ENCODE peak calls at places on chromosomes 11 and 22, in eight cellular contexts. One of them, this sample, is unnamed.

GRCh38 chr11:63635762-63636465 is 21.7 kb upstream of the PLAAT3 start:
- DNase-seq in pancreas: peak; percentile 64
- DNase-seq in transverse colon: peak; percentile 64
- DNase-seq in fibroblast of lung: peak; percentile 71
- DNase-seq in stomach: peak; percentile 63
- DNase-seq in cardiac muscle cell: peak; percentile 80
- DNase-seq in suprapubic skin: no peak
- DNase-seq in tibial artery: no peak
- DNase-seq in this sample: peak; percentile 57

GRCh38 chr11:78731008-78731407 is 156.3 kb upstream of the NARS2 start:
- DNase-seq in suprapubic skin: no peak
- DNase-seq in stomach: no peak
- DNase-seq in pancreas: no peak
- DNase-seq in cardiac muscle cell: peak; percentile 55
- DNase-seq in transverse colon: peak; percentile 12
- DNase-seq in tibial artery: no peak
- DNase-seq in fibroblast of lung: peak; percentile 36
- DNase-seq in this sample: no peak

GRCh38 chr22:19059481-19060278 is 62.5 kb downstream of the DGCR2 start:
- DNase-seq in suprapubic skin: peak; percentile 44
- DNase-seq in cardiac muscle cell: no peak
- DNase-seq in transverse colon: no peak
- DNase-seq in fibroblast of lung: no peak
- DNase-seq in tibial artery: no peak
- DNase-seq in pancreas: no peak
- DNase-seq in stomach: peak; percentile 41
- DNase-seq in this sample: no peak

GRCh38 chr11:129881570-129882170 is 13.7 kb downstream of the NFRKB start:
- DNase-seq in stomach: peak; percentile 53
- DNase-seq in cardiac muscle cell: peak; percentile 40
- DNase-seq in suprapubic skin: no peak
- DNase-seq in pancreas: no peak
- DNase-seq in tibial artery: no peak
- DNase-seq in fibroblast of lung: peak; percentile 17
- DNase-seq in transverse colon: no peak
- DNase-seq in this sample: peak; percentile 55

GRCh38 chr22:37726240-37726887 is 29.5 kb downstream of the TRIOBP start:
- DNase-seq in stomach: no peak
- DNase-seq in cardiac muscle cell: peak; percentile 54
- DNase-seq in fibroblast of lung: peak; percentile 56
- DNase-seq in pancreas: no peak
- DNase-seq in tibial artery: no peak
- DNase-seq in suprapubic skin: no peak
- DNase-seq in transverse colon: no peak
- DNase-seq in this sample: no peak

GRCh38 chr11:36333897-36334296 is 37.8 kb downstream of the PRR5L start:
- DNase-seq in fibroblast of lung: peak; percentile 65
- DNase-seq in pancreas: no peak
- DNase-seq in cardiac muscle cell: peak; percentile 62
- DNase-seq in transverse colon: no peak
- DNase-seq in stomach: no peak
- DNase-seq in suprapubic skin: no peak
- DNase-seq in tibial artery: no peak
- DNase-seq in this sample: no peak

GRCh38 chr11:66720223-66720898 is 8.7 kb downstream of the SPTBN2 start:
- DNase-seq in stomach: peak; percentile 52
- DNase-seq in fibroblast of lung: peak; percentile 18
- DNase-seq in cardiac muscle cell: peak; percentile 15
- DNase-seq in tibial artery: no peak
- DNase-seq in transverse colon: peak; percentile 51
- DNase-seq in pancreas: peak; percentile 83
- DNase-seq in suprapubic skin: no peak
- DNase-seq in this sample: peak; percentile 48

GRCh38 chr11:67345949-67346819 is 7.2 kb downstream of the POLD4 start:
- DNase-seq in tibial artery: peak; percentile 51
- DNase-seq in transverse colon: peak; percentile 66
- DNase-seq in stomach: peak; percentile 68
- DNase-seq in pancreas: no peak
- DNase-seq in cardiac muscle cell: peak; percentile 71
- DNase-seq in fibroblast of lung: peak; percentile 66
- DNase-seq in suprapubic skin: no peak
- DNase-seq in this sample: no peak

GRCh38 chr11:134578807-134579708 is 167.0 kb upstream of the B3GAT1 start:
- DNase-seq in transverse colon: peak; percentile 35
- DNase-seq in tibial artery: no peak
- DNase-seq in stomach: no peak
- DNase-seq in fibroblast of lung: no peak
- DNase-seq in pancreas: peak; percentile 29
- DNase-seq in suprapubic skin: no peak
- DNase-seq in cardiac muscle cell: no peak
- DNase-seq in this sample: peak; percentile 52

GRCh38 chr11:12634329-12634728 is 39.9 kb upstream of the TEAD1 start:
- DNase-seq in cardiac muscle cell: no peak
- DNase-seq in tibial artery: no peak
- DNase-seq in transverse colon: no peak
- DNase-seq in fibroblast of lung: no peak
- DNase-seq in pancreas: no peak
- DNase-seq in stomach: no peak
- DNase-seq in suprapubic skin: no peak
- DNase-seq in this sample: no peak

GRCh38 chr11:104594228-104594958 is 303.9 kb downstream of the CASP12 start:
- DNase-seq in cardiac muscle cell: no peak
- DNase-seq in tibial artery: no peak
- DNase-seq in transverse colon: no peak
- DNase-seq in suprapubic skin: no peak
- DNase-seq in stomach: no peak
- DNase-seq in pancreas: no peak
- DNase-seq in fibroblast of lung: no peak
- DNase-seq in this sample: no peak

DNA sequence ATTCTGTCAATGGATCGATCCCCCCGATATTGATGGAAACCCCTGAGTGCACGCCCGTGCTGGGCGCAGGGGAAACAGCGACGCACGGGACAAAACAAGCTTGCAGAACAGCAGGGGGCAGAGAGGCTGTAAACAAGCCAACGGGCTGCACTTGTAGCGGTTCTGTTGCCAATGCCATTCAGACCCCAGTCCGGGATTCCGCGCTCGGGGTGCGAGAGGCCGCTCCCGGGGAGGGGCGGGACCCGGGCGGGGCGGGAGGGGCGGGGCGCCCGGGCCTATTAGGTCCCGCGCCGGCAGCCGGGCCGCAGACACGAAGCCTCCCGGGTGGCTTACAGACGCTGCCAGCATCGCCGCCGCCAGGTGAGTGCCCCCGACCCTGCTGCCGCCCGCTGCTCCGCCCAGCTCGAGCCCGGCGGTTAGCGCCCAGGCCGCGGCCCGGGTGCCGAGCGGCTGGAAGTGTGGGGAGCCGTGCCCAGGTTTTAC is at the start of gene BIK:
- DNase-seq in tibial artery: no peak
- DNase-seq in cardiac muscle cell: peak; percentile 35
- DNase-seq in transverse colon: peak; percentile 75
- DNase-seq in suprapubic skin: peak; percentile 70
- DNase-seq in fibroblast of lung: peak; percentile 27
- DNase-seq in pancreas: peak; percentile 79
- DNase-seq in stomach: peak; percentile 68
- DNase-seq in this sample: peak; percentile 70
- TF ChIP-seq CTCF in tibial artery: no peak
- TF ChIP-seq CTCF in cardiac muscle cell: peak; percentile 31
- TF ChIP-seq CTCF in transverse colon: no peak
- TF ChIP-seq CTCF in suprapubic skin: no peak
- TF ChIP-seq CTCF in fibroblast of lung: peak; percentile 28
- TF ChIP-seq CTCF in pancreas: no peak
- TF ChIP-seq CTCF in stomach: no peak
- TF ChIP-seq CTCF in this sample: no peak

GRCh38 chr22:26675687-26676273 is 18.4 kb downstream of the MIAT start:
- DNase-seq in tibial artery: no peak
- DNase-seq in stomach: no peak
- DNase-seq in pancreas: no peak
- DNase-seq in cardiac muscle cell: no peak
- DNase-seq in fibroblast of lung: no peak
- DNase-seq in transverse colon: no peak
- DNase-seq in suprapubic skin: no peak
- DNase-seq in this sample: no peak

GRCh38 chr22:26672590-26673468 is 15.4 kb downstream of the MIAT start:
- DNase-seq in tibial artery: peak; percentile 96
- DNase-seq in cardiac muscle cell: peak; percentile 96
- DNase-seq in suprapubic skin: peak; percentile 96
- DNase-seq in fibroblast of lung: peak; percentile 96
- DNase-seq in stomach: peak; percentile 88
- DNase-seq in transverse colon: peak; percentile 95
- DNase-seq in pancreas: peak; percentile 81
- DNase-seq in this sample: peak; percentile 94

GRCh38 chr22:26672060-26672471 is 14.7 kb downstream of the MIAT start:
- DNase-seq in stomach: no peak
- DNase-seq in tibial artery: no peak
- DNase-seq in suprapubic skin: peak; percentile 75
- DNase-seq in pancreas: no peak
- DNase-seq in transverse colon: peak; percentile 21
- DNase-seq in fibroblast of lung: no peak
- DNase-seq in cardiac muscle cell: no peak
- DNase-seq in this sample: peak; percentile 42

GRCh38 chr22:26673485-26673884 is 16.1 kb downstream of the MIAT start:
- DNase-seq in cardiac muscle cell: no peak
- DNase-seq in transverse colon: peak; percentile 22
- DNase-seq in stomach: no peak
- DNase-seq in pancreas: no peak
- DNase-seq in suprapubic skin: no peak
- DNase-seq in tibial artery: no peak
- DNase-seq in fibroblast of lung: peak; percentile 12
- DNase-seq in this sample: no peak

GRCh38 chr22:26674211-26675190 is 17.1 kb downstream of the MIAT start:
- DNase-seq in transverse colon: peak; percentile 19
- DNase-seq in cardiac muscle cell: no peak
- DNase-seq in suprapubic skin: no peak
- DNase-seq in stomach: no peak
- DNase-seq in pancreas: no peak
- DNase-seq in fibroblast of lung: no peak
- DNase-seq in tibial artery: no peak
- DNase-seq in this sample: no peak
- H3K4me3 ChIP-seq in transverse colon: no peak overlapping the region
- H3K4me3 ChIP-seq in cardiac muscle cell: peak overlapping the region; percentile 65
- H3K4me3 ChIP-seq in suprapubic skin: peak overlapping the region; percentile 82
- H3K4me3 ChIP-seq in stomach: no peak overlapping the region
- H3K4me3 ChIP-seq in pancreas: no peak overlapping the region
- H3K4me3 ChIP-seq in fibroblast of lung: peak overlapping the region; percentile 95
- H3K4me3 ChIP-seq in tibial artery: peak overlapping the region; percentile 92
- H3K4me3 ChIP-seq in this sample: no peak overlapping the region

GRCh38 chr22:40346178-40347064 is at the start of gene ADSL:
- DNase-seq in fibroblast of lung: peak; percentile 85
- DNase-seq in transverse colon: peak; percentile 92
- DNase-seq in tibial artery: peak; percentile 93
- DNase-seq in suprapubic skin: peak; percentile 92
- DNase-seq in pancreas: peak; percentile 93
- DNase-seq in stomach: peak; percentile 88
- DNase-seq in cardiac muscle cell: peak; percentile 90
- DNase-seq in this sample: peak; percentile 93
- TF ChIP-seq CTCF in fibroblast of lung: peak; percentile 8
- TF ChIP-seq CTCF in transverse colon: no peak
- TF ChIP-seq CTCF in tibial artery: peak; percentile 20
- TF ChIP-seq CTCF in suprapubic skin: no peak
- TF ChIP-seq CTCF in pancreas: no peak
- TF ChIP-seq CTCF in stomach: no peak
- TF ChIP-seq CTCF in cardiac muscle cell: no peak
- TF ChIP-seq CTCF in this sample: no peak

GRCh38 chr22:50610581-50610980 is 10.0 kb downstream of the MAPK8IP2 start:
- DNase-seq in pancreas: no peak
- DNase-seq in transverse colon: no peak
- DNase-seq in suprapubic skin: no peak
- DNase-seq in cardiac muscle cell: no peak
- DNase-seq in stomach: no peak
- DNase-seq in fibroblast of lung: no peak
- DNase-seq in tibial artery: no peak
- DNase-seq in this sample: no peak

GRCh38 chr22:50608996-50609395 is 8.4 kb downstream of the MAPK8IP2 start:
- DNase-seq in cardiac muscle cell: no peak
- DNase-seq in tibial artery: peak; percentile 38
- DNase-seq in pancreas: no peak
- DNase-seq in stomach: no peak
- DNase-seq in suprapubic skin: no peak
- DNase-seq in fibroblast of lung: no peak
- DNase-seq in transverse colon: no peak
- DNase-seq in this sample: no peak

GRCh38 chr22:50610041-50610451 is 9.5 kb downstream of the MAPK8IP2 start:
- DNase-seq in pancreas: no peak
- DNase-seq in suprapubic skin: no peak
- DNase-seq in fibroblast of lung: no peak
- DNase-seq in cardiac muscle cell: no peak
- DNase-seq in stomach: no peak
- DNase-seq in transverse colon: no peak
- DNase-seq in tibial artery: peak; percentile 56
- DNase-seq in this sample: no peak

GRCh38 chr22:50611341-50612060 is 10.9 kb downstream of the MAPK8IP2 start:
- DNase-seq in cardiac muscle cell: no peak
- DNase-seq in suprapubic skin: no peak
- DNase-seq in stomach: no peak
- DNase-seq in transverse colon: no peak
- DNase-seq in tibial artery: peak; percentile 47
- DNase-seq in pancreas: no peak
- DNase-seq in fibroblast of lung: no peak
- DNase-seq in this sample: no peak

DNA sequence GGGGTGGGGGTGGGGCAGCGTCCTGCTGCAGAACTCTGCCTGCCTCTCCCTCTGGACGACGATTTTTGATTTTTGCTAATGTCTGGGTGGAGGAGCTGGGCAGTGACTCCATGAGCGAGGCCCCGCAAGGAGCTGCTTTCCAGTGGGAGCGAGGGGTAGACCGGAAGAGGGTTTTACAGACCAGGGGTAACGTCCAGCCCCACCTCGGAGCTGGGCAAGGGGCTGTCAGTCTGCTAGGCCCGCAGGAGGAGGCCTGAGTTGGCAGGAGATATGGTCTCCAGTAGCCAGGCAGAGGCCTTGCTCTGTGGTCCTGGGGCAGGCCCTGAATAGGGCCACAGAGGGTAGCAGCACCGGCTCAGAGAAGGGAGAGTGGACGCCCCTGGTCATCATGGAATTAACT is 9.0 kb downstream of the MAPK8IP2 start:
- DNase-seq in pancreas: no peak
- DNase-seq in suprapubic skin: no peak
- DNase-seq in tibial artery: no peak
- DNase-seq in stomach: no peak
- DNase-seq in fibroblast of lung: no peak
- DNase-seq in transverse colon: no peak
- DNase-seq in cardiac muscle cell: no peak
- DNase-seq in this sample: no peak
- H3K4me3 ChIP-seq in pancreas: no peak overlapping the region
- H3K4me3 ChIP-seq in suprapubic skin: no peak overlapping the region
- H3K4me3 ChIP-seq in tibial artery: no peak overlapping the region
- H3K4me3 ChIP-seq in stomach: no peak overlapping the region
- H3K4me3 ChIP-seq in fibroblast of lung: no peak overlapping the region
- H3K4me3 ChIP-seq in transverse colon: no peak overlapping the region
- H3K4me3 ChIP-seq in cardiac muscle cell: no peak overlapping the region
- H3K4me3 ChIP-seq in this sample: no peak overlapping the region

GRCh38 chr11:60871378-60872061 is 4.2 kb downstream of the ZP1 start:
- DNase-seq in transverse colon: no peak
- DNase-seq in pancreas: no peak
- DNase-seq in stomach: peak; percentile 16
- DNase-seq in fibroblast of lung: peak; percentile 51
- DNase-seq in suprapubic skin: no peak
- DNase-seq in cardiac muscle cell: peak; percentile 74
- DNase-seq in tibial artery: peak; percentile 59
- DNase-seq in this sample: no peak
- TF ChIP-seq CTCF in transverse colon: no peak
- TF ChIP-seq CTCF in pancreas: no peak
- TF ChIP-seq CTCF in stomach: no peak
- TF ChIP-seq CTCF in fibroblast of lung: no peak
- TF ChIP-seq CTCF in suprapubic skin: no peak
- TF ChIP-seq CTCF in cardiac muscle cell: peak; percentile 37
- TF ChIP-seq CTCF in tibial artery: no peak
- TF ChIP-seq CTCF in this sample: no peak